ENCODE peak calls at places on chromosome 12, in five cellular contexts. B is spleen, Z is stomach, G is HCT116, E is suprapubic skin. V is an unnamed sample.

GRCh38 chr12:124689585-124689984 is 122.2 kb upstream of the NCOR2 start:
- DNase-seq in B (no peak), Z (no peak), G (no peak), E (no peak), V (no peak)

GRCh38 chr12:99390707-99391106 is 256.8 kb upstream of the GARIN6 start:
- DNase-seq in B (no peak), Z (no peak), G (no peak), E (no peak), V (no peak)

GRCh38 chr12:52650520-52651081 is 1.4 kb downstream of the KRT2 start:
- DNase-seq in B (peak; percentile 60), Z (no peak), G (no peak), E (no peak), V (no peak)

GRCh38 chr12:113196582-113196981 is 11.1 kb downstream of the RITA1 start:
- DNase-seq in B (no peak), Z (no peak), G (no peak), E (no peak), V (no peak)

GRCh38 chr12:109277899-109278762 is 31.0 kb downstream of the FOXN4 start:
- DNase-seq in B (no peak), Z (no peak), G (no peak), E (no peak), V (no peak)

GRCh38 chr12:26630546-26631027 is 202.4 kb downstream of the ITPR2 start:
- DNase-seq in B (no peak), Z (no peak), G (no peak), E (no peak), V (no peak)

GRCh38 chr12:65389436-65389835 is 111.0 kb downstream of the MSRB3 start:
- DNase-seq in B (no peak), Z (no peak), G (no peak), E (no peak), V (no peak)

GRCh38 chr12:62732861-62733427 is 202.0 kb downstream of the PPM1H start:
- DNase-seq in B (no peak), Z (no peak), G (peak; percentile 65), E (no peak), V (no peak)

GRCh38 chr12:127944211-127944899 is 322.6 kb upstream of the TMEM132C start:
- DNase-seq in B (no peak), Z (no peak), G (no peak), E (no peak), V (peak; percentile 55)

GRCh38 chr12:4643747-4644146 is 5.1 kb downstream of the AKAP3 start:
- DNase-seq in B (no peak), Z (no peak), G (no peak), E (no peak), V (no peak)

GRCh38 chr12:52628111-52628507 is 9.8 kb upstream of the KRT73 start:
- DNase-seq in B (peak; percentile 23), Z (no peak), G (no peak), E (no peak), V (peak; percentile 50)

GRCh38 chr12:33994857-33995808 is 27.2 kb upstream of the ALG10 start:
- DNase-seq in B (no peak), Z (no peak), G (no peak), E (no peak), V (no peak)

GRCh38 chr12:67452119-67452805 is 183.1 kb downstream of the CAND1 start:
- DNase-seq in B (no peak), Z (no peak), G (no peak), E (no peak), V (no peak)

GRCh38 chr12:4562034-4562657 is at the start of gene DYRK4:
- DNase-seq in B (peak; percentile 87), Z (peak; percentile 81), G (no peak), E (no peak), V (no peak)

GRCh38 chr12:4268549-4269181 is 4.9 kb upstream of the CCND2 start:
- DNase-seq in B (peak; percentile 78), Z (no peak), G (no peak), E (no peak), V (no peak)

GRCh38 chr12:3964404-3964803 is 91.2 kb upstream of the PARP11 start:
- DNase-seq in B (no peak), Z (no peak), G (peak; percentile 1), E (no peak), V (no peak)

GRCh38 chr12:67937822-67938221 is 51.4 kb upstream of the IFNG-AS1 start:
- DNase-seq in B (no peak), Z (no peak), G (no peak), E (no peak), V (no peak)

GRCh38 chr12:24081581-24081980 is 132.1 kb upstream of the SOX5 start:
- DNase-seq in B (no peak), Z (no peak), G (no peak), E (no peak), V (no peak)

GRCh38 chr12:113127791-113128199 is 7.8 kb downstream of the RASAL1 start:
- DNase-seq in B (peak; percentile 56), Z (no peak), G (no peak), E (no peak), V (no peak)

GRCh38 chr12:15244341-15244740 is 23.1 kb upstream of the RERG start:
- DNase-seq in B (no peak), Z (no peak), G (no peak), E (no peak), V (no peak)

GRCh38 chr12:58803893-58804292 is 116.4 kb downstream of the LRIG3 start:
- DNase-seq in B (no peak), Z (no peak), G (no peak), E (no peak), V (no peak)

GRCh38 chr12:119375170-119375569 is 40.6 kb downstream of the CCDC60 start:
- DNase-seq in B (no peak), Z (no peak), G (no peak), E (no peak), V (no peak)
- H3K4me3 ChIP-seq in B (no peak overlapping the region), Z (no peak overlapping the region), G (no peak overlapping the region), E (no peak overlapping the region), V (no peak overlapping the region)

GRCh38 chr12:46267618-46268348 is 1.1 kb downstream of the SLC38A1 start:
- DNase-seq in B (peak; percentile 82), Z (no peak), G (no peak), E (no peak), V (no peak)

GRCh38 chr12:46265734-46266133 is 3.1 kb downstream of the SLC38A1 start:
- DNase-seq in B (no peak), Z (no peak), G (no peak), E (no peak), V (no peak)

GRCh38 chr12:46266869-46267617 is 1.8 kb downstream of the SLC38A1 start:
- DNase-seq in B (peak; percentile 89), Z (peak; percentile 70), G (no peak), E (peak; percentile 86), V (peak; percentile 93)

GRCh38 chr12:46265102-46265501 is 3.7 kb downstream of the SLC38A1 start:
- DNase-seq in B (no peak), Z (no peak), G (no peak), E (no peak), V (no peak)

GRCh38 chr12:46266382-46266791 is 2.5 kb downstream of the SLC38A1 start:
- DNase-seq in B (no peak), Z (no peak), G (no peak), E (no peak), V (no peak)
- TF ChIP-seq POLR2AphosphoS5 in B (no peak), Z (no peak), G (no peak), E (no peak), V (peak; percentile 16)

GRCh38 chr12:111410229-111411186 is 4.8 kb downstream of the SH2B3 start:
- DNase-seq in B (peak; percentile 82), Z (no peak), G (no peak), E (no peak), V (no peak)
- TF ChIP-seq POLR2A in B (no peak), Z (no peak), G (no peak), E (no peak), V (no peak)

DNA sequence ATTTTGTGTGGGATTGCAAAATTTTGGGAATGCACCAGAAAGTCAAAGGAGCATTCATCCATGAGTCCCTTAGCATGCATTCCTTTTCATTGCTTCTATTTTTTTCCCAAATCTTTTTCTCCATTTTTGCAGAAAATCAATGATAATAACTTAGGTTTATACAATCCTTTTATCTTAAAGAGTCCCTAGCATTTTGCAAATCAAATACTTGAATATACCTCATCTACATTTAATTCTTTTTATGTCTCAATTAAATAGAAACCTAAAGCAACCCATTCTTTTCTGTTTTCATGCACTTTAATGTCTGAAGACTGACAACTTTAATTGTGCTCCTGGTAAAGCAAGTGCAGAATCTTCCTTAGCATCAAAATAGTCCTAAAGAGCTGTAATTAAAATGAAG is 168.2 kb downstream of the ALG10B start:
- DNase-seq in B (no peak), Z (no peak), G (no peak), E (no peak), V (no peak)
- H3K4me3 ChIP-seq in B (no peak overlapping the region), Z (no peak overlapping the region), G (no peak overlapping the region), E (no peak overlapping the region), V (no peak overlapping the region)

DNA sequence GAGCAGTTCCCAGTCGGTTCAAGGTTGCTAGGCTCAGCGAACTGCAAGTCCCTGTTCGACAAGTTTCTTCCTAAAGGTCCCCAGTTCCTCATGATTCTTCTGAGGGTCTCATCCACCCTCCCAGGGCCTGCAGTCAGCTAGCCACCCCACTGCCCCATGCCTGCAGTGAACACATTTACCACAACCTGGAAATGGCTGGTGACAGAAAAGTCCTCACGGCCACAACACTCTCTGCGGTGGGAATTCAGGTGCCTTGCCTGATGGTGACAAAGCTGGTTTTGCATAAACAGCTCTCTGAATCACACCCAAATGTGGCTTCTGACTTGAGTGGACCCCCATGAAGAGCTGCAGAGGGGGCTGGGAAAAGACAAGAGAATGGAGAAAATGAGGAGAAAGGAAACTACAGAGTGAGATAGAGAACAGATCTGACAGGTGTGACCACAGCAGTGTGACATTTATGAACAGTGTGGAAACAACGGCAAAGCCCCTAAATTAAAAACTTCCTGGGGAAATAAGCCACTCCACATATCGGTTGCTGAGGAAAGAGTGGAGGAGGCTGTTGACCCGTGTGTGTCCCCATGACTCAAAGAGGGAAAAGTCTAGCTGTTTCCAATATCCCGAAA is 1.3 kb upstream of the CD27 start:
- DNase-seq in B (no peak), Z (no peak), G (no peak), E (no peak), V (no peak)
- TF ChIP-seq POLR2AphosphoS5 in B (peak; percentile 44), Z (no peak), G (no peak), E (no peak), V (no peak)

DNA sequence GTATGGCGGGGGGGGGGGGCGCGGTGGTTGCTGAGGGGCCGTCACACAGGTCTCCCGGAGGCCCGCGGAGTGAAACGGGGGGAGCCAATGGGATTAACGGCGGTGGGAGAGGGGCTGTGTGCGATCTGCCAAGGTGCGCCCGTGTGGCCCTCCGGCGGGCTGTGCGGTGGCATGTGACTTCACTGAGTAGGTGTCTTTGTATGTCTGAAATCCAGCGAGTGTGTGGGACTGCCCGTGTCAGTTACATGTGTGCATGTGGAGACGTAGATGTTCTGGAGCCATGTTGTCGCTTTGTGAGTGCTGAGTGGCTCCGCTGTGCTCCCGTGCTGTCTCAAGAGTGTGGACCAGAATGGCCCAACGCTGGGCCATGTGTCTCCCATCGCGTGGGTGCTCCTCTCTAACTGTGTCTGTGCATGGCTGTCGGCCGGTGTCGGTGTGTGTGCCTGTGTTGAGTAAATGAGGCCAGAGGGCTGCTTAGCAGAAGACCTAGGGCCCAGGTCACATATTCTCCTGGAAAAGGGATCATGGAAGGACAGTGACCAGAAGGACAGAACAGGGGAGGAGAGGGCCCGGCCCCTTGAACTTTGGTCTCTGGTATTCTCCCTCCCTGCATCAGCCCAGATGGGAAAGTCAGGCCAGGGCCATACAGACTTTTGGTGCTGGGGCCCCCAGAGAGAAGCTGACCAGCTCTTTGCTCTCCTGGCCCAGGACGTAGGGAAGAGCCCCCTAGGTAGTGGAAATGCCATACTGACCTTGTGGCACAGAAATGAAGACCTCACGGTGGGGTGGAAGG is 1.6 kb downstream of the PTMS start:
- DNase-seq in B (no peak), Z (no peak), G (no peak), E (no peak), V (no peak)
- TF ChIP-seq POLR2A in B (no peak), Z (no peak), G (no peak), E (no peak), V (no peak)